ENCODE peak calls at places on chromosomes 4 and X, in six cellular contexts. V is fibroblast of pulmonary artery, N is tibial nerve, C is testis, Z is coronary artery, T is choroid plexus epithelial cell. K is an unnamed sample.

GRCh38 chrX:136714626-136715599 is 65.8 kb downstream of the ARHGEF6 start:
- DNase-seq in V (no peak), N (no peak), C (no peak), Z (no peak), T (no peak), K (no peak)

GRCh38 chr4:3401436-3402171 is 40.2 kb upstream of the HGFAC start:
- DNase-seq in V (no peak), N (no peak), C (no peak), Z (no peak), T (no peak), K (no peak)

GRCh38 chrX:97858592-97858991 is 974.9 kb downstream of the RPA4 start:
- DNase-seq in V (peak), N (no peak), C (no peak), Z (no peak), T (peak), K (peak)

GRCh38 chr4:150212485-150212884 is 134.2 kb downstream of the DCLK2 start:
- DNase-seq in V (no peak), N (no peak), C (no peak), Z (no peak), T (no peak), K (no peak)

GRCh38 chr4:5710065-5710961 is 688 bp upstream of the EVC start:
- DNase-seq in V (no peak), N (no peak), C (no peak), Z (no peak), T (peak), K (peak)

GRCh38 chrX:34612036-34612435 is 45.0 kb downstream of the TMEM47 start:
- DNase-seq in V (peak), N (no peak), C (no peak), Z (no peak), T (peak), K (peak)

GRCh38 chr4:94802091-94802490 is 44.3 kb downstream of the BMPR1B start:
- DNase-seq in V (no peak), N (peak), C (no peak), Z (no peak), T (no peak), K (no peak)

GRCh38 chr4:44760142-44760898 is 34.0 kb upstream of the GNPDA2 start:
- DNase-seq in V (peak), N (no peak), C (no peak), Z (no peak), T (peak), K (peak)

GRCh38 chrX:68914337-68914989 is 85.6 kb downstream of the EFNB1 start:
- DNase-seq in V (no peak), N (no peak), C (no peak), Z (no peak), T (no peak), K (no peak)

GRCh38 chrX:1224954-1225353 is 12.5 kb upstream of the CRLF2 start:
- DNase-seq in V (no peak), N (no peak), C (no peak), Z (no peak), T (no peak), K (no peak)

GRCh38 chr4:114163051-114163450 is 183.6 kb upstream of the ARSJ start:
- DNase-seq in V (no peak), N (no peak), C (no peak), Z (no peak), T (no peak), K (peak)

GRCh38 chrX:20711366-20711765 is 444.7 kb upstream of the RPS6KA3 start:
- DNase-seq in V (no peak), N (no peak), C (no peak), Z (no peak), T (no peak), K (no peak)

GRCh38 chrX:151184705-151185104 is 8.3 kb downstream of the GPR50 start:
- DNase-seq in V (no peak), N (no peak), C (no peak), Z (no peak), T (no peak), K (no peak)

GRCh38 chr4:129428454-129428853 is 332.5 kb downstream of the C4orf33 start:
- DNase-seq in V (no peak), N (no peak), C (no peak), Z (no peak), T (no peak), K (no peak)

GRCh38 chr4:81214518-81215218 is 354 bp downstream of the PRKG2 start:
- DNase-seq in V (peak), N (no peak), C (peak), Z (no peak), T (peak), K (peak)

GRCh38 chr4:76772498-76773106 is 125.3 kb downstream of the SOWAHB start:
- DNase-seq in V (peak), N (no peak), C (no peak), Z (no peak), T (peak), K (peak)

GRCh38 chr4:151990201-151990600 is 229.4 kb upstream of the GATB start:
- DNase-seq in V (no peak), N (no peak), C (no peak), Z (no peak), T (peak), K (no peak)

GRCh38 chr4:8044699-8045098 is 105.0 kb upstream of the AFAP1 start:
- DNase-seq in V (no peak), N (no peak), C (no peak), Z (no peak), T (no peak), K (no peak)

GRCh38 chrX:136619889-136620505 is 28.0 kb upstream of the CD40LG start:
- DNase-seq in V (no peak), N (no peak), C (no peak), Z (no peak), T (no peak), K (no peak)

GRCh38 chrX:4572652-4573051 is 859.2 kb upstream of the PRKX start:
- DNase-seq in V (no peak), N (no peak), C (no peak), Z (no peak), T (no peak), K (no peak)

GRCh38 chrX:18886005-18886343 is 97.9 kb downstream of the PHKA2 start:
- DNase-seq in V (no peak), N (no peak), C (no peak), Z (no peak), T (no peak), K (no peak)

GRCh38 chr4:107519057-107519456 is 201.0 kb downstream of the PAPSS1 start:
- DNase-seq in V (peak), N (peak), C (peak), Z (no peak), T (peak), K (peak)

GRCh38 chrX:77617206-77617605 is 168.8 kb downstream of the ATRX start:
- DNase-seq in V (no peak), N (no peak), C (no peak), Z (no peak), T (no peak), K (no peak)

GRCh38 chr4:41069268-41069667 is 145.1 kb downstream of the APBB2 start:
- DNase-seq in V (peak), N (no peak), C (no peak), Z (no peak), T (no peak), K (no peak)

GRCh38 chrX:19019996-19020395 is 36.1 kb upstream of the PHKA2 start:
- DNase-seq in V (no peak), N (no peak), C (no peak), Z (no peak), T (peak), K (no peak)

GRCh38 chr4:80197132-80197573 is at the start of gene PRDM8:
- DNase-seq in V (peak), N (no peak), C (no peak), Z (no peak), T (no peak), K (no peak)

GRCh38 chrX:56762707-56763555 is 33.9 kb downstream of the NBDY start:
- DNase-seq in V (no peak), N (no peak), C (no peak), Z (peak), T (no peak), K (no peak)

GRCh38 chr4:38424171-38424871 is 239.7 kb upstream of the KLF3 start:
- DNase-seq in V (no peak), N (no peak), C (no peak), Z (no peak), T (no peak), K (no peak)

GRCh38 chr4:108058685-108059440 is 69.2 kb downstream of the HADH start:
- DNase-seq in V (peak), N (no peak), C (no peak), Z (no peak), T (no peak), K (peak)

GRCh38 chr4:183636488-183636887 is 22.5 kb downstream of the RWDD4 start:
- DNase-seq in V (no peak), N (no peak), C (peak), Z (no peak), T (peak), K (no peak)

GRCh38 chrX:115226929-115227328 is 7.0 kb downstream of the LRCH2 start:
- DNase-seq in V (peak), N (no peak), C (no peak), Z (no peak), T (peak), K (peak)

GRCh38 chrX:23785564-23785963 is 2.6 kb downstream of the SAT1 start:
- DNase-seq in V (peak), N (no peak), C (no peak), Z (no peak), T (peak), K (peak)

GRCh38 chr4:3029464-3029863 is 44.9 kb downstream of the HTT-AS start:
- DNase-seq in V (no peak), N (no peak), C (no peak), Z (no peak), T (no peak), K (no peak)

GRCh38 chr4:107877361-107877760 is 52.6 kb downstream of the SGMS2 start:
- DNase-seq in V (no peak), N (no peak), C (no peak), Z (no peak), T (no peak), K (no peak)

GRCh38 chr4:185005209-185005819 is 13.0 kb upstream of the HELT start:
- DNase-seq in V (peak), N (peak), C (peak), Z (peak), T (peak), K (peak)

GRCh38 chrX:24190500-24191156 is 41.1 kb downstream of the ZFX start:
- DNase-seq in V (peak), N (no peak), C (no peak), Z (no peak), T (peak), K (peak)

GRCh38 chr4:47531241-47531953 is 46.3 kb downstream of the ATP10D start:
- DNase-seq in V (peak), N (no peak), C (no peak), Z (no peak), T (peak), K (peak)

DNA sequence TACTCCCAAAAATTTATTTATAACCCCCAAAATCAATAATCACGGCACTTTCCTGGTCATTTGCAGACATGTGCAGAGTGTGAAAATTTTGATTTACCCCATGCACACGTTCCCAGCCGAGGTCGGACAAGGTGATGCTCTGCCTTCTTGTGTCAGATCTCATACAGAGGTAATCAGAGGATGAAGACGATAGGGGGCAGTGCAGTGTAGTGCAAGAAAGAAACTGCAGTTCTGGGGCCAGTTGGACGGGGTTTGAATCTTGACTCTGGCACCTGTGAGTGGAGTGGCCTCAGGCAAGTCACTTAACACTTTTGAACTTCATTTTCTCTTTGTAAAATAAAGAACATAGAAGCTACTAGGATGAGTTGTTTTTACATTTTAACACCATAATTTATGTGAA is 88.4 kb downstream of the FRMPD3 start:
- DNase-seq in V (peak), N (peak), C (peak), Z (no peak), T (peak), K (peak)
- TF ChIP-seq CTCF in V (peak), N (no peak), C (peak), Z (no peak), T (peak), K (peak)

DNA sequence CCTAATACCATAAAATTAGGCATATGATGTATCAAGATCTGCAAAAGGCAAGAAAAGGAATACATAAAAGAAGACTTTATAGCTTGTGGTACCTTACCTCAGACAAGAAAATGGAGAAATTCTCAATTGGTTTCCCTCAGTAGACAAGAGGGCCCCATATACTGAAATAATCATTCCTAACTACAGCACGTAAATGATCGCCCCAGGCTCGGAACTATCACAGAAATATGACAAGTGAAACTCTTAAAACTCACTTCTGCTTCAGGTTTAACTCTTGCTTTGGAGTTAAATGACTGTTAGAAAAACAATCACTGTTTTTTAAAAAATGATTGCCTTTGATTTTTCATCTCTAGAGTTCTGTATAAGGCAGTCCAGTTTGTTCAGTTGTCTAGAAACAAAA is 38.6 kb upstream of the NAP1L5 start:
- DNase-seq in V (no peak), N (no peak), C (no peak), Z (no peak), T (no peak), K (no peak)
- H3K4me3 ChIP-seq in V (no peak), N (no peak), C (no peak), Z (no peak), T (no peak), K (no peak)

DNA sequence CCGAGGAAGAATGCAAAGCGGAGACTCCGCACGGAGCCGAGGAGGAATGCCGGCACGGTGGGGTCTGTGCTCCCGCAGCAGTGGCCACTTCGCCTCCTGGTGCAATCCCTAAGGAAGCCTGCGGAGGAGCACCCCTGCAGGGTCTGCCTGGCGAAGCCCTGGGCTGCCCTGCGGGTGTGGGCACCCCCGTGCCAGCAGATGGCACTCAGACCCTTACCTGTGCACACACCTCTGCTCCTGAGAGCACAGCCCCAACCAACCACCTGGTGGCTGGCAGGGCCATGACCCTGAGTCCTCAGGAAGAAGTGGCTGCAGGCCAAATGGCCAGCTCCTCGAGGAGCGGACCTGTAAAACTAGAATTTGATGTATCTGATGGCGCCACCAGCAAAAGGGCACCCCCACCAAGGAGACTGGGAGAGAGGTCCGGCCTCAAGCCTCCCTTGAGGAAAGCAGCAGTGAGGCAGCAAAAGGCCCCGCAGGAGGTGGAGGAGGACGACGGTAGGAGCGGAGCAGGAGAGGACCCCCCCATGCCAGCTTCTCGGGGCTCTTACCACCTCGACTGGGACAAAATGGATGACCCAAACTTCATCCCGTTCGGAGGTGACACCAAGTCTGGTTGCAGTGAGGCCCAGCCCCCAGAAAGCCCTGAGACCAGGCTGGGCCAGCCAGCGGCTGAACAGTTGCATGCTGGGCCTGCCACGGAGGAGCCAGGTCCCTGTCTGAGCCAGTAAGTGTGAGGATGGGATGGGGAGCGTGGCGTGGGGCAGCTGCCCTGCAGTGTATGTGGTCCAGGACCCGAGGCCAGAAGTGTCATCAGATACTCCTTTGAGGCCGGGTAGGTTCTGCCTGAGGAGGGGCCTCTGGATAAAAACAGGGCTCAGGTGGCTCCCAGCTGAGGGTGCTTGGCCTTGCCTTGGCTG is 7.0 kb downstream of the TACC3 start:
- DNase-seq in V (no peak), N (no peak), C (no peak), Z (no peak), T (no peak), K (no peak)
- TF ChIP-seq CTCF in V (no peak), N (no peak), C (no peak), Z (no peak), T (no peak), K (no peak)

GRCh38 chrX:153164733-153165132 is 14.4 kb upstream of the MAGEA1 start:
- DNase-seq in V (no peak), N (no peak), C (no peak), Z (no peak), T (no peak), K (no peak)
- H3K4me3 ChIP-seq in V (no peak), N (no peak), C (no peak), Z (no peak), T (no peak), K (no peak)

GRCh38 chr4:55442541-55442940 is 46.8 kb downstream of the TMEM165 start:
- DNase-seq in V (no peak), N (no peak), C (no peak), Z (no peak), T (no peak), K (no peak)

GRCh38 chr4:55445921-55446577 is 50.3 kb downstream of the TMEM165 start:
- DNase-seq in V (peak), N (no peak), C (no peak), Z (no peak), T (peak), K (peak)

GRCh38 chr4:55447108-55447708 is 51.5 kb downstream of the TMEM165 start:
- DNase-seq in V (no peak), N (no peak), C (no peak), Z (no peak), T (no peak), K (no peak)

GRCh38 chr4:55446578-55446922 is 50.8 kb downstream of the TMEM165 start:
- DNase-seq in V (no peak), N (no peak), C (no peak), Z (no peak), T (no peak), K (peak)

GRCh38 chr4:55444822-55445221 is 49.1 kb downstream of the TMEM165 start:
- DNase-seq in V (peak), N (no peak), C (peak), Z (no peak), T (peak), K (peak)
- TF ChIP-seq CTCF in V (peak), N (no peak), C (no peak), Z (no peak), T (peak), K (peak)

K was measured in cardiac fibroblast.